ENCODE peak calls at places on chromosomes 13 and 19, in five cellular contexts. G is WTC11, L is HCT116, N is K562, U is HepG2. M is an unnamed sample.

GRCh38 chr19:11196406-11197287 is 698 bp downstream of the KANK2 start:
- DNase-seq in G (peak; percentile 56), L (no peak), N (peak; percentile 73), U (no peak), M (no peak)

GRCh38 chr19:8456064-8456463 is 11.3 kb downstream of the HNRNPM start:
- DNase-seq in G (peak; percentile 46), L (no peak), N (no peak), U (no peak), M (no peak)

GRCh38 chr19:51571599-51571998 is 516 bp downstream of the ZNF175 start:
- DNase-seq in G (no peak), L (no peak), N (no peak), U (no peak), M (no peak)

GRCh38 chr19:49809155-49809986 is 3.7 kb downstream of the FUZ start:
- DNase-seq in G (peak; percentile 67), L (no peak), N (no peak), U (peak; percentile 35), M (no peak)

GRCh38 chr13:31945202-31945978 is 86.2 kb upstream of the FRY start:
- DNase-seq in G (no peak), L (no peak), N (no peak), U (no peak), M (no peak)

GRCh38 chr13:45949161-45949560 is 97.6 kb upstream of the SIAH3 start:
- DNase-seq in G (no peak), L (no peak), N (no peak), U (no peak), M (no peak)

GRCh38 chr19:36215276-36216171 is 618 bp downstream of the ZNF146 start:
- DNase-seq in G (no peak), L (no peak), N (no peak), U (no peak), M (no peak)

GRCh38 chr13:55244991-55245644 is 1895.6 kb upstream of the PRR20A start:
- DNase-seq in G (peak; percentile 62), L (no peak), N (no peak), U (peak; percentile 1), M (peak; percentile 66)

GRCh38 chr13:79870123-79870522 is 389.2 kb downstream of the NDFIP2 start:
- DNase-seq in G (no peak), L (no peak), N (no peak), U (no peak), M (no peak)

GRCh38 chr13:98173431-98173921 is 3.6 kb downstream of the RNF113B start:
- DNase-seq in G (no peak), L (peak; percentile 29), N (no peak), U (peak; percentile 95), M (no peak)

GRCh38 chr19:45253396-45254027 is 2.4 kb downstream of the MARK4 start:
- DNase-seq in G (no peak), L (no peak), N (no peak), U (no peak), M (no peak)

GRCh38 chr19:4033028-4033956 is 25.8 kb downstream of the PIAS4 start:
- DNase-seq in G (no peak), L (no peak), N (no peak), U (no peak), M (no peak)

GRCh38 chr19:38224014-38224862 is at the start of gene DPF1:
- DNase-seq in G (peak; percentile 92), L (peak; percentile 54), N (peak; percentile 96), U (peak; percentile 78), M (peak; percentile 94)

GRCh38 chr13:57408312-57408711 is 223.2 kb upstream of the PCDH17 start:
- DNase-seq in G (no peak), L (no peak), N (no peak), U (no peak), M (no peak)

GRCh38 chr13:90414691-90415596 is 932.5 kb upstream of the MIR17HG start:
- DNase-seq in G (no peak), L (peak; percentile 4), N (no peak), U (no peak), M (no peak)

GRCh38 chr19:35730326-35730725 is 11.9 kb downstream of the IGFLR1 start:
- DNase-seq in G (no peak), L (no peak), N (no peak), U (no peak), M (no peak)

GRCh38 chr19:50843701-50844221 is 10.4 kb upstream of the KLK15 start:
- DNase-seq in G (no peak), L (no peak), N (no peak), U (no peak), M (no peak)

GRCh38 chr19:14795078-14795721 is 16.8 kb upstream of the ADGRE2 start:
- DNase-seq in G (no peak), L (no peak), N (no peak), U (no peak), M (no peak)

DNA sequence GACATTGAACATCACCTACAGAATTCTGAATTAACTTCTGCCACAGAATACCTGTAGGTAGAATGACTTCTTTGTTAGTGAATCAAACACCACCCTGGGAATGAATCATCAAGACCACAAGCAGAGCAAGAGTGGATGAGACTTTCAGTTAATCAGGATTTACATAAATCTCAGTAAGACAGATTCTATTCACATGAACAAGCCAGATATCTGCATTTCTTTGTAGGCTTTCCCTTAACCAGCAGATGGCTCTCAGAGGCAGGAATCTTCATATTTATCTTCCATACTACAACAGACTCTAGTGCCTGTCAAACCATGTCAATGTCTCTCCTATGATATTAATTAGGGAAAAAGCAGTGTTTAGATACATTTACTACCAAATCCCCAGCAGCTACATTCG is 412.1 kb downstream of the KLF12 start:
- DNase-seq in G (no peak), L (peak; percentile 51), N (no peak), U (peak; percentile 5), M (no peak)
- TF ChIP-seq ATF3 in G (no peak), L (no peak), N (no peak), U (no peak), M (no peak)

GRCh38 chr13:78764665-78765064 is 105.7 kb upstream of the OBI1 start:
- DNase-seq in G (peak; percentile 31), L (no peak), N (no peak), U (no peak), M (no peak)
- TF ChIP-seq ATF3 in G (no peak), L (no peak), N (no peak), U (no peak), M (no peak)

GRCh38 chr19:42452590-42452989 is 9.8 kb upstream of the CXCL17 start:
- DNase-seq in G (no peak), L (no peak), N (no peak), U (no peak), M (no peak)

GRCh38 chr19:42445948-42446347 is 3.2 kb upstream of the CXCL17 start:
- DNase-seq in G (no peak), L (no peak), N (no peak), U (no peak), M (no peak)

GRCh38 chr19:42455621-42456081 is 12.9 kb upstream of the CXCL17 start:
- DNase-seq in G (no peak), L (peak; percentile 76), N (no peak), U (no peak), M (no peak)

DNA sequence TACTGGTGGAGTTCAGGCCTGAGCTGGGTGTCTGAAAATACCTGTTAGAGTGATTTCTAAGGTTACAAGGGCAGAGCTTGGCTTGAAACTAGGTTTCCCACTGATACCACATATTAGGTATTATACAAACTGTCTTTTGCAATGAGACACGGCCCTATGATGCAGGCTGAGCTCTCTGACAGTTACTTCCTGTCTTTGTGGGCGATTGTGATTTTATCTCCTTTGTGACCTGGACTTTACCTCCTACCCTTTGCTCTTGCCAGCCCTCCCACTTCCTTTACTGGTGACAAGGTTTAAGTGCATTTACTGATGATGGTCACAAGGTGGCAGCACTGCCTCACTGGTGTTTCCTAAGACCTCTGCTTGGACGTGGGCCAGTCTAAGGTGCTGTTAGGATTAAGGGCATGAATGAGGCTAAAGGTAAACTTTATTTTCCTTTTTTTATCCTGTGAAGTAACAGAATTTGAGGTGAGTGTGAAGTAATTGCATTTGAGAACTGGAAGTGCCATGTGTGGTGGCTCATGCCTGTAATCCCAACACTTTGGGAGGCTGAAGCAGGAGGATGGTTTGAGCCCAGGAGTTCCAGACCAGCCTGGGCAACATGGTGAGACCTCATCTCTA is 7.7 kb upstream of the CXCL17 start:
- DNase-seq in G (peak; percentile 68), L (peak; percentile 85), N (peak; percentile 89), U (peak; percentile 98), M (peak; percentile 38)
- TF ChIP-seq ATF3 in G (no peak), L (no peak), N (no peak), U (no peak), M (no peak)

DNA sequence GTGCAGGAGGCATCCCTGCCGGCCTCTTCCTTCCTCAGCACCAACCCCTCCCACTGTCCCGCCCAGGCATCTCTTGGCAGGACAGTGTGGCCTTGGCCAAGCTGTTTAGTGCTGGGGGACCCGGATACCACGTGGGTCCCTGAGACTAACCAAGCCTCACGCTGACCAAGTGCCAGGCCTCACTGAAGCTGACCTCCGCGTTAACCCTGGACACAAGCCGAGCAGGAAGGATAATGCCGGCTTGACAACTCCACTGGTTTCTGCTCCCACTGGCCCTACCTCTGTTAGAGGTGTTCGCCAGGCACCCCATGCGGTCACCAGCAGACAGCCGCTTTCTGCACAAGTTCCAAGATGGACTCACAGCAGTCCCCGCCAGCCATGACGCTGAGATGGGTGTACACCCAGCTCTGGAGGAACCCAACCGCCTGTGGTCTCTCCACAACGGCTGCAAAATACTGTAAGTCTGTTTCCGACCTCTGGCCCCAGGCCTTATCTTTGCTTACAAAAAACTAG is 12.4 kb downstream of the GRTP1 start:
- DNase-seq in G (no peak), L (no peak), N (no peak), U (no peak), M (no peak)
- TF ChIP-seq ATF3 in G (no peak), L (no peak), N (no peak), U (no peak), M (no peak)

GRCh38 chr19:19211499-19212432 is at the start of gene NCAN:
- DNase-seq in G (peak; percentile 65), L (no peak), N (peak; percentile 65), U (no peak), M (peak; percentile 81)

GRCh38 chr19:19215792-19216191 is 4.0 kb downstream of the NCAN start:
- DNase-seq in G (no peak), L (no peak), N (no peak), U (no peak), M (no peak)

GRCh38 chr19:19214892-19215291 is 3.1 kb downstream of the NCAN start:
- DNase-seq in G (peak; percentile 93), L (no peak), N (peak; percentile 83), U (peak; percentile 30), M (peak; percentile 100)

GRCh38 chr19:19212866-19213265 is 1.1 kb downstream of the NCAN start:
- DNase-seq in G (no peak), L (no peak), N (no peak), U (no peak), M (no peak)

GRCh38 chr19:19213822-19214558 is 2.2 kb downstream of the NCAN start:
- DNase-seq in G (peak; percentile 54), L (no peak), N (no peak), U (no peak), M (no peak)
- TF ChIP-seq ATF3 in G (no peak), L (no peak), N (no peak), U (no peak), M (no peak)